ENCODE peak calls at places on chromosomes 4 and X, in ten cellular contexts. T is IMR-90, F is tibial nerve, R is spleen, J is heart left ventricle, Q is stomach, B is HCT116, U is A549, V is endothelial cell of umbilical vein, E is gastrocnemius medialis. A is an unnamed sample. For H3K9me3, the result is how much of the 10 kb centered on the place peaks cover.

GRCh38 chr4:138053601-138054322 is 188.4 kb downstream of the SLC7A11 start:
- DNase-seq in T (peak), F (no peak), R (no peak), J (no peak), Q (no peak), B (peak), U (peak), V (peak), E (no peak), A (no peak)

GRCh38 chr4:104015680-104016079 is 295.9 kb upstream of the TACR3 start:
- DNase-seq in T (no peak), F (no peak), R (no peak), J (no peak), Q (no peak), B (peak), U (peak), V (no peak), E (no peak), A (no peak)

GRCh38 chr4:7992846-7993245 is 53.2 kb upstream of the AFAP1 start:
- DNase-seq in T (no peak), F (no peak), R (no peak), J (no peak), Q (no peak), B (no peak), U (no peak), V (no peak), E (no peak), A (no peak)

GRCh38 chr4:140943486-140943885 is 187.3 kb upstream of the TBC1D9 start:
- DNase-seq in T (peak), F (no peak), R (no peak), J (no peak), Q (no peak), B (no peak), U (no peak), V (no peak), E (no peak), A (no peak)

GRCh38 chrX:981791-982626 is 230.4 kb downstream of the CRLF2 start:
- DNase-seq in T (no peak), F (no peak), R (no peak), J (no peak), Q (no peak), B (no peak), U (no peak), V (no peak), E (no peak), A (no peak)

GRCh38 chr4:7462509-7462971 is 27.8 kb upstream of the PSAPL1 start:
- DNase-seq in T (peak), F (peak), R (no peak), J (peak), Q (peak), B (peak), U (peak), V (no peak), E (no peak), A (no peak)

GRCh38 chr4:13872145-13872544 is 244.6 kb upstream of the BOD1L1 start:
- DNase-seq in T (peak), F (no peak), R (no peak), J (no peak), Q (no peak), B (no peak), U (no peak), V (no peak), E (no peak), A (no peak)

GRCh38 chr4:76640252-76640925 is 205.4 kb downstream of the SHROOM3 start:
- DNase-seq in T (no peak), F (no peak), R (no peak), J (no peak), Q (peak), B (no peak), U (no peak), V (no peak), E (no peak), A (no peak)

GRCh38 chr4:132770776-132771175 is 378.3 kb upstream of the PCDH10 start:
- DNase-seq in T (no peak), F (no peak), R (no peak), J (no peak), Q (no peak), B (no peak), U (no peak), V (no peak), E (no peak), A (no peak)

GRCh38 chr4:94455081-94455480 is 3.3 kb downstream of the PDLIM5 start:
- DNase-seq in T (peak), F (peak), R (no peak), J (peak), Q (peak), B (no peak), U (peak), V (peak), E (peak), A (no peak)

GRCh38 chrX:13794417-13794816 is 22.5 kb downstream of the GPM6B start:
- DNase-seq in T (no peak), F (no peak), R (no peak), J (no peak), Q (no peak), B (no peak), U (no peak), V (no peak), E (no peak), A (no peak)

GRCh38 chr4:100166297-100167034 is 23.8 kb downstream of the DDIT4L start:
- DNase-seq in T (no peak), F (no peak), R (no peak), J (no peak), Q (no peak), B (no peak), U (no peak), V (no peak), E (no peak), A (no peak)

GRCh38 chrX:102155806-102156179 is at the start of gene BEX5:
- DNase-seq in T (no peak), F (no peak), R (peak), J (peak), Q (peak), B (no peak), U (no peak), V (peak), E (no peak), A (no peak)

GRCh38 chr4:8225704-8226443 is 26.8 kb downstream of the SH3TC1 start:
- DNase-seq in T (no peak), F (no peak), R (peak), J (no peak), Q (no peak), B (no peak), U (peak), V (no peak), E (no peak), A (no peak)

GRCh38 chrX:149495573-149496071 is 9.5 kb downstream of the IDS start:
- DNase-seq in T (peak), F (no peak), R (no peak), J (no peak), Q (no peak), B (peak), U (peak), V (peak), E (peak), A (no peak)

GRCh38 chr4:76053730-76054129 is 17.9 kb upstream of the CXCL11 start:
- DNase-seq in T (no peak), F (no peak), R (no peak), J (no peak), Q (no peak), B (no peak), U (no peak), V (no peak), E (no peak), A (no peak)

GRCh38 chr4:38194202-38194601 is 234.0 kb downstream of the PTTG2 start:
- DNase-seq in T (no peak), F (no peak), R (no peak), J (no peak), Q (no peak), B (no peak), U (no peak), V (no peak), E (no peak), A (no peak)

GRCh38 chr4:83054928-83055327 is 19.9 kb downstream of the COPS4 start:
- DNase-seq in T (peak), F (no peak), R (no peak), J (no peak), Q (no peak), B (peak), U (peak), V (peak), E (no peak), A (no peak)

GRCh38 chrX:130566028-130566683 is 164.4 kb downstream of the RBMX2 start:
- DNase-seq in T (no peak), F (no peak), R (no peak), J (no peak), Q (no peak), B (no peak), U (no peak), V (no peak), E (no peak), A (no peak)

GRCh38 chr4:107243141-107243779 is 207.1 kb upstream of the DKK2 start:
- DNase-seq in T (no peak), F (no peak), R (no peak), J (no peak), Q (no peak), B (no peak), U (no peak), V (no peak), E (peak), A (no peak)

GRCh38 chrX:130626521-130626920 is 224.7 kb downstream of the RBMX2 start:
- DNase-seq in T (peak), F (no peak), R (no peak), J (no peak), Q (no peak), B (no peak), U (no peak), V (no peak), E (no peak), A (no peak)

GRCh38 chrX:13047752-13048151 is 3.3 kb upstream of the FAM9C start:
- DNase-seq in T (no peak), F (no peak), R (no peak), J (no peak), Q (no peak), B (no peak), U (no peak), V (no peak), E (no peak), A (no peak)

GRCh38 chrX:83771664-83772063 is 89.3 kb upstream of the CYLC1 start:
- DNase-seq in T (no peak), F (no peak), R (no peak), J (no peak), Q (no peak), B (no peak), U (no peak), V (no peak), E (no peak), A (no peak)

GRCh38 chr4:74543983-74544382 is 99.0 kb downstream of the AREG start:
- DNase-seq in T (peak), F (no peak), R (no peak), J (no peak), Q (no peak), B (no peak), U (peak), V (no peak), E (no peak), A (no peak)

GRCh38 chr4:144592264-144592663 is 53.7 kb upstream of the HHIP start:
- DNase-seq in T (no peak), F (no peak), R (no peak), J (no peak), Q (no peak), B (no peak), U (no peak), V (peak), E (no peak), A (no peak)

GRCh38 chr4:95048296-95048695 is 290.5 kb downstream of the BMPR1B start:
- DNase-seq in T (no peak), F (no peak), R (no peak), J (no peak), Q (no peak), B (no peak), U (no peak), V (no peak), E (no peak), A (no peak)

GRCh38 chrX:9312922-9313867 is 151.7 kb upstream of the TBL1X start:
- DNase-seq in T (no peak), F (peak), R (peak), J (peak), Q (peak), B (peak), U (peak), V (peak), E (no peak), A (no peak)

GRCh38 chrX:30865020-30865419 is 24.0 kb downstream of the TAB3 start:
- DNase-seq in T (no peak), F (no peak), R (no peak), J (no peak), Q (no peak), B (no peak), U (peak), V (no peak), E (no peak), A (no peak)

GRCh38 chrX:15908891-15909290 is 54.3 kb upstream of the AP1S2 start:
- DNase-seq in T (no peak), F (no peak), R (no peak), J (no peak), Q (no peak), B (no peak), U (no peak), V (no peak), E (no peak), A (no peak)

GRCh38 chr4:146329042-146329716 is 114.8 kb downstream of the REELD1 start:
- DNase-seq in T (peak), F (no peak), R (no peak), J (no peak), Q (no peak), B (no peak), U (peak), V (peak), E (no peak), A (no peak)

GRCh38 chrX:153438522-153438921 is 7.3 kb downstream of the TREX2 start:
- DNase-seq in T (peak), F (peak), R (no peak), J (no peak), Q (no peak), B (no peak), U (peak), V (peak), E (no peak), A (no peak)

GRCh38 chrX:115017455-115017854 is at the start of gene IL13RA2:
- DNase-seq in T (no peak), F (no peak), R (no peak), J (no peak), Q (no peak), B (no peak), U (no peak), V (peak), E (no peak), A (no peak)

GRCh38 chr4:17875402-17876070 is 64.8 kb downstream of the NCAPG start:
- DNase-seq in T (no peak), F (no peak), R (no peak), J (no peak), Q (no peak), B (no peak), U (no peak), V (no peak), E (no peak), A (no peak)

GRCh38 chrX:134711135-134711941 is 53.1 kb upstream of the PLAC1 start:
- DNase-seq in T (no peak), F (no peak), R (no peak), J (no peak), Q (no peak), B (no peak), U (no peak), V (no peak), E (no peak), A (no peak)

GRCh38 chr4:6663596-6664393 is 23.3 kb downstream of the MRFAP1 start:
- DNase-seq in T (no peak), F (no peak), R (peak), J (no peak), Q (no peak), B (no peak), U (no peak), V (no peak), E (no peak), A (no peak)

GRCh38 chrX:123833387-123833786 is 26.5 kb upstream of the XIAP start:
- DNase-seq in T (peak), F (peak), R (no peak), J (no peak), Q (peak), B (peak), U (peak), V (peak), E (peak), A (no peak)

GRCh38 chr4:7291372-7292135 is 99.2 kb downstream of the SORCS2 start:
- DNase-seq in T (peak), F (peak), R (no peak), J (peak), Q (no peak), B (no peak), U (no peak), V (no peak), E (no peak), A (no peak)

GRCh38 chrX:27186671-27187070 is 276.5 kb downstream of the PPP4R3C start:
- DNase-seq in T (peak), F (no peak), R (no peak), J (no peak), Q (no peak), B (peak), U (peak), V (peak), E (no peak), A (no peak)

GRCh38 chr4:10878861-10879260 is 194.3 kb upstream of the CLNK start:
- DNase-seq in T (no peak), F (no peak), R (no peak), J (no peak), Q (no peak), B (no peak), U (no peak), V (no peak), E (no peak), A (no peak)

GRCh38 chr4:84497220-84497834 is 1.8 kb downstream of the NKX6-1 start:
- DNase-seq in T (peak), F (no peak), R (no peak), J (no peak), Q (no peak), B (no peak), U (no peak), V (no peak), E (no peak), A (no peak)
- H3K4me3 ChIP-seq in T (no peak), F (no peak), R (peak), J (peak), Q (peak), B (peak), U (peak), V (no peak), E (peak), A (peak)

GRCh38 chrX:56343231-56343630 is 111.1 kb downstream of the KLF8 start:
- DNase-seq in T (no peak), F (no peak), R (peak), J (no peak), Q (no peak), B (no peak), U (no peak), V (no peak), E (no peak), A (no peak)
- H3K9me3 ChIP-seq in T (under half), F (under half), R (under half), J (under half), Q (under half), B (under half), U (under half), V (under half), E (under half), A (under half)

GRCh38 chr4:25162566-25162965 is 2.3 kb upstream of the SEPSECS start:
- DNase-seq in T (no peak), F (no peak), R (no peak), J (no peak), Q (no peak), B (no peak), U (no peak), V (no peak), E (no peak), A (no peak)

GRCh38 chr4:25160714-25161598 is 707 bp upstream of the SEPSECS start:
- DNase-seq in T (no peak), F (peak), R (no peak), J (no peak), Q (no peak), B (no peak), U (no peak), V (no peak), E (no peak), A (no peak)

GRCh38 chr4:25158817-25159216 is 1.4 kb downstream of the SEPSECS start:
- DNase-seq in T (no peak), F (no peak), R (no peak), J (no peak), Q (no peak), B (no peak), U (no peak), V (no peak), E (no peak), A (no peak)

GRCh38 chr4:25161599-25161960 is 1.3 kb upstream of the SEPSECS start:
- DNase-seq in T (no peak), F (no peak), R (no peak), J (no peak), Q (no peak), B (no peak), U (no peak), V (no peak), E (no peak), A (no peak)

GRCh38 chr4:25159837-25160713 is at the start of gene SEPSECS:
- DNase-seq in T (peak), F (peak), R (peak), J (peak), Q (peak), B (peak), U (peak), V (peak), E (peak), A (peak)
- TF ChIP-seq POLR2A in T (peak), F (peak), R (no peak), J (no peak), Q (no peak), B (peak), U (peak), V (peak), E (no peak), A (peak)

GRCh38 chr4:181971973-181972372 is 271.2 kb upstream of the TENM3 start:
- DNase-seq in T (peak), F (no peak), R (no peak), J (no peak), Q (no peak), B (no peak), U (no peak), V (no peak), E (no peak), A (no peak)
- H3K4me3 ChIP-seq in T (no peak), F (no peak), R (no peak), J (no peak), Q (no peak), B (no peak), U (no peak), V (no peak), E (no peak), A (no peak)

A was measured in esophagus squamous epithelium.